ENCODE peak calls at places on chromosome 15, in eight cellular contexts. S is OCI-LY7, D is aorta, G is cardiac muscle cell, E is lower leg skin, Z is Peyer's patch, V is fibroblast of mammary gland, X is brain microvascular endothelial cell. W is an unnamed sample.

GRCh38 chr15:62549345-62549970 is 384.4 kb upstream of the C2CD4B start:
- DNase-seq in D (no peak), S (peak; percentile 53), G (peak; percentile 49), Z (peak; percentile 58), V (peak; percentile 54), E (no peak), X (peak; percentile 53), W (peak; percentile 80)

GRCh38 chr15:55698653-55699052 is 44.3 kb downstream of the PRTG start:
- DNase-seq in D (no peak), Z (no peak), G (no peak), V (no peak), E (no peak), S (no peak), X (no peak), W (no peak)

GRCh38 chr15:48101376-48101961 is 19.3 kb upstream of the SLC24A5 start:
- DNase-seq in X (no peak), G (no peak), D (no peak), V (no peak), S (no peak), E (no peak), Z (no peak), W (no peak)

GRCh38 chr15:74036271-74037170 is 42.0 kb downstream of the PML start:
- DNase-seq in E (peak; percentile 65), V (peak; percentile 73), Z (peak; percentile 73), G (peak; percentile 83), X (peak; percentile 54), S (peak; percentile 8), D (no peak), W (peak; percentile 82)

GRCh38 chr15:96412919-96413231 is 82.4 kb downstream of the NR2F2 start:
- DNase-seq in S (no peak), V (no peak), E (no peak), Z (no peak), X (no peak), G (no peak), D (no peak), W (no peak)

GRCh38 chr15:93973287-93973686 is 258.1 kb upstream of the MCTP2 start:
- DNase-seq in S (no peak), G (no peak), D (no peak), V (peak; percentile 35), X (no peak), E (peak; percentile 85), Z (peak; percentile 57), W (no peak)

GRCh38 chr15:101320501-101321052 is 25.5 kb upstream of the SNRPA1 start:
- DNase-seq in Z (peak; percentile 73), G (peak; percentile 81), D (peak; percentile 84), E (no peak), X (peak; percentile 53), S (no peak), V (peak; percentile 15), W (no peak)

GRCh38 chr15:75109731-75110130 is 86.3 kb downstream of the PPCDC start:
- DNase-seq in G (no peak), D (no peak), E (no peak), S (no peak), V (no peak), Z (no peak), X (no peak), W (no peak)

GRCh38 chr15:73753250-73754130 is at the start of gene INSYN1:
- DNase-seq in X (no peak), G (peak; percentile 69), E (peak; percentile 90), S (no peak), V (peak; percentile 6), Z (no peak), D (no peak), W (peak; percentile 74)

GRCh38 chr15:34365073-34365825 is 1.7 kb downstream of the LPCAT4 start:
- DNase-seq in S (no peak), E (no peak), D (no peak), Z (no peak), G (peak; percentile 35), X (no peak), V (no peak), W (no peak)

GRCh38 chr15:47870956-47871625 is 153.8 kb downstream of the SEMA6D start:
- DNase-seq in S (no peak), E (no peak), G (peak; percentile 52), X (peak; percentile 72), V (peak; percentile 78), Z (no peak), D (no peak), W (no peak)

GRCh38 chr15:59917504-59918157 is 86.5 kb upstream of the FOXB1 start:
- DNase-seq in E (no peak), G (peak; percentile 58), D (no peak), Z (peak; percentile 76), S (peak; percentile 53), X (peak; percentile 34), V (peak; percentile 33), W (peak; percentile 80)

GRCh38 chr15:97745481-97746071 is 214.9 kb upstream of the ARRDC4 start:
- DNase-seq in S (peak; percentile 18), E (no peak), D (no peak), X (no peak), V (peak; percentile 15), Z (peak; percentile 76), G (peak; percentile 18), W (peak; percentile 7)

GRCh38 chr15:97961067-97961954 is 808 bp downstream of the ARRDC4 start:
- DNase-seq in G (peak; percentile 22), V (peak; percentile 22), E (peak; percentile 92), Z (peak; percentile 69), S (no peak), X (no peak), D (peak; percentile 75), W (peak; percentile 37)

GRCh38 chr15:31954364-31954763 is 76.0 kb upstream of the CHRNA7 start:
- DNase-seq in V (no peak), Z (no peak), E (no peak), X (no peak), G (no peak), S (no peak), D (no peak), W (no peak)

GRCh38 chr15:66294932-66295235 is 1.5 kb downstream of the DIS3L start:
- DNase-seq in V (peak; percentile 36), D (no peak), Z (no peak), G (peak; percentile 42), X (peak; percentile 15), S (peak; percentile 40), E (no peak), W (no peak)

GRCh38 chr15:88637436-88637835 is 1.4 kb upstream of the ISG20 start:
- DNase-seq in X (no peak), E (no peak), D (no peak), S (no peak), Z (peak; percentile 40), G (no peak), V (no peak), W (no peak)

GRCh38 chr15:90031231-90031791 is 30.2 kb downstream of the ZNF710 start:
- DNase-seq in G (peak; percentile 81), V (peak; percentile 86), Z (peak; percentile 48), S (peak; percentile 57), D (no peak), E (peak; percentile 46), X (peak; percentile 38), W (peak; percentile 51)

GRCh38 chr15:78508272-78508671 is 895 bp downstream of the HYKK start:
- DNase-seq in S (no peak), D (no peak), E (no peak), X (no peak), V (no peak), G (no peak), Z (peak; percentile 61), W (no peak)

GRCh38 chr15:84112025-84112424 is 123.5 kb upstream of the GOLGA6L4 start:
- DNase-seq in V (peak; percentile 26), E (no peak), Z (no peak), S (no peak), G (peak; percentile 15), D (no peak), X (no peak), W (no peak)

GRCh38 chr15:84108725-84109124 is 126.8 kb upstream of the GOLGA6L4 start:
- DNase-seq in D (no peak), G (peak; percentile 34), Z (no peak), V (peak; percentile 38), S (no peak), X (no peak), E (no peak), W (peak; percentile 49)

GRCh38 chr15:84113919-84114318 is 121.7 kb upstream of the GOLGA6L4 start:
- DNase-seq in D (no peak), X (peak; percentile 13), V (no peak), E (no peak), S (no peak), Z (no peak), G (no peak), W (no peak)
- H3K4me3 ChIP-seq in D (no peak overlapping the region), X (no peak overlapping the region), V (no peak overlapping the region), E (no peak overlapping the region), S (no peak overlapping the region), Z (no peak overlapping the region), G (no peak overlapping the region), W (no peak overlapping the region)

GRCh38 chr15:68434021-68434420 is 2.1 kb upstream of the ITGA11 start:
- DNase-seq in X (no peak), D (no peak), Z (peak; percentile 17), V (no peak), G (no peak), E (no peak), S (no peak), W (peak; percentile 7)

GRCh38 chr15:68432665-68433064 is 702 bp upstream of the ITGA11 start:
- DNase-seq in D (no peak), Z (peak; percentile 22), S (no peak), X (no peak), V (no peak), E (peak; percentile 77), G (no peak), W (peak; percentile 7)

GRCh38 chr15:68431037-68431791 is 749 bp downstream of the ITGA11 start:
- DNase-seq in X (no peak), Z (peak; percentile 44), G (peak; percentile 33), E (peak; percentile 89), V (no peak), D (peak; percentile 80), S (no peak), W (peak; percentile 9)

GRCh38 chr15:68431792-68432401 is at the start of gene ITGA11:
- DNase-seq in X (peak; percentile 66), S (no peak), Z (peak; percentile 55), G (peak; percentile 67), V (no peak), D (peak; percentile 87), E (peak; percentile 92), W (peak; percentile 20)

DNA sequence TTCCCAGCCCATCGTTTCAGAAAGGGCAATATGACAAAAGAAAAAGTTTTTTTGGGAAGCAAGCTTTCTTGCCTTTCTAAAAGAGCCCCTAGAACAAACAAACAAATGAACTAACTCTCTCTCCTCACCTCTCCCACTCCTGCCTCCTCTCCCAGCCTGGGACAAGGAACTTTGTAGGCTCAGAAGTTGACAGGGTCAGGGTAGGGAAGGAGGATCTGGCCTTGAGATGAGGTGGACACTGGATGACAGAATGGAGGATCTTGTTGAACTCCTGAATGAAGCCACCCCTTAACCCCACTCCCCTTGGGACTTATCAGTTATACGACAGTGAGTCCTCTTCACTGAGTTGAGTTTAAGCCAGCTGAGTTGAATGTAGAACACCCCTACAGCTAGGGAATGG is 1.6 kb upstream of the ITGA11 start:
- DNase-seq in E (peak; percentile 54), Z (no peak), X (no peak), S (no peak), D (no peak), V (no peak), G (no peak), W (no peak)
- H3K4me3 ChIP-seq in E (no peak overlapping the region), Z (no peak overlapping the region), X (no peak overlapping the region), S (no peak overlapping the region), D (no peak overlapping the region), V (no peak overlapping the region), G (no peak overlapping the region), W (no peak overlapping the region)

GRCh38 chr15:43493687-43494472 is 924 bp upstream of the TP53BP1 start:
- DNase-seq in S (no peak), V (no peak), G (no peak), X (no peak), Z (no peak), E (no peak), D (no peak), W (no peak)
- H3K4me3 ChIP-seq in S (peak overlapping the region; percentile 79), V (peak overlapping the region; percentile 97), G (peak overlapping the region; percentile 89), X (peak overlapping the region; percentile 97), Z (peak overlapping the region; percentile 77), E (no peak overlapping the region), D (no peak overlapping the region), W (peak overlapping the region; percentile 77)

GRCh38 chr15:23566070-23567050 is 886 bp downstream of the MKRN3 start:
- DNase-seq in S (no peak), Z (no peak), E (no peak), G (no peak), V (no peak), X (no peak), D (no peak), W (no peak)
- H3K4me3 ChIP-seq in S (no peak overlapping the region), Z (peak overlapping the region; percentile 26), E (no peak overlapping the region), G (no peak overlapping the region), V (no peak overlapping the region), X (peak overlapping the region; percentile 41), D (no peak overlapping the region), W (no peak overlapping the region)

W was measured in HAP-1.